ENCODE peak calls at places on chromosomes 5 and 9, in eight cellular contexts. W is HepG2, T is esophagus muscularis mucosa, M is lower leg skin, L is A549, O is transverse colon, F is H1, J is heart left ventricle. N is an unnamed sample.

GRCh38 chr5:76386360-76386759 is 16.7 kb upstream of the IQGAP2 start:
- DNase-seq in W (no peak), T (no peak), M (no peak), L (no peak), O (peak), F (no peak), J (no peak), N (no peak)

GRCh38 chr9:129910628-129911567 is 75.6 kb downstream of the USP20 start:
- DNase-seq in W (no peak), T (no peak), M (no peak), L (peak), O (no peak), F (no peak), J (no peak), N (no peak)

GRCh38 chr5:14143843-14144585 is 872 bp downstream of the TRIO start:
- DNase-seq in W (no peak), T (no peak), M (no peak), L (no peak), O (peak), F (no peak), J (peak), N (no peak)

GRCh38 chr5:61082516-61083280 is 79.6 kb downstream of the SMIM15 start:
- DNase-seq in W (no peak), T (no peak), M (no peak), L (no peak), O (no peak), F (no peak), J (no peak), N (no peak)

GRCh38 chr9:36275060-36275459 is 16.8 kb upstream of the GNE start:
- DNase-seq in W (no peak), T (no peak), M (no peak), L (no peak), O (no peak), F (no peak), J (no peak), N (no peak)

GRCh38 chr5:175872287-175873089 is 1.1 kb downstream of the CPLX2 start:
- DNase-seq in W (peak), T (no peak), M (no peak), L (peak), O (no peak), F (no peak), J (no peak), N (no peak)

GRCh38 chr5:73327908-73328455 is 120.6 kb downstream of the FOXD1 start:
- DNase-seq in W (no peak), T (no peak), M (no peak), L (no peak), O (no peak), F (no peak), J (no peak), N (no peak)

GRCh38 chr5:132073231-132074013 is at the start of gene CSF2:
- DNase-seq in W (peak), T (no peak), M (no peak), L (no peak), O (no peak), F (no peak), J (peak), N (no peak)

GRCh38 chr5:175846332-175846731 is 25.0 kb upstream of the CPLX2 start:
- DNase-seq in W (no peak), T (no peak), M (no peak), L (no peak), O (no peak), F (no peak), J (no peak), N (no peak)

GRCh38 chr9:136411358-136411757 is 900 bp downstream of the PMPCA start:
- DNase-seq in W (no peak), T (no peak), M (no peak), L (no peak), O (no peak), F (no peak), J (no peak), N (no peak)
- TF ChIP-seq POLR2A in W (no peak), T (no peak), M (no peak), L (no peak), O (no peak), F (no peak), J (no peak), N (no peak)

GRCh38 chr9:121192959-121193645 is 8.6 kb downstream of the RAB14 start:
- DNase-seq in W (no peak), T (no peak), M (no peak), L (no peak), O (no peak), F (no peak), J (no peak), N (no peak)
- H3K4me3 ChIP-seq in W (no peak), T (no peak), M (no peak), L (no peak), O (no peak), F (no peak), J (no peak), N (no peak)

GRCh38 chr5:1011741-1012315 is 3.2 kb downstream of the NKD2 start:
- DNase-seq in W (no peak), T (no peak), M (no peak), L (no peak), O (no peak), F (no peak), J (peak), N (no peak)

GRCh38 chr5:1010641-1011046 is 2.0 kb downstream of the NKD2 start:
- DNase-seq in W (no peak), T (no peak), M (no peak), L (no peak), O (no peak), F (no peak), J (peak), N (no peak)

GRCh38 chr5:1010181-1010510 is 1.5 kb downstream of the NKD2 start:
- DNase-seq in W (peak), T (no peak), M (no peak), L (peak), O (no peak), F (no peak), J (no peak), N (no peak)

GRCh38 chr5:1012316-1012841 is 3.8 kb downstream of the NKD2 start:
- DNase-seq in W (no peak), T (no peak), M (no peak), L (no peak), O (no peak), F (no peak), J (peak), N (no peak)

DNA sequence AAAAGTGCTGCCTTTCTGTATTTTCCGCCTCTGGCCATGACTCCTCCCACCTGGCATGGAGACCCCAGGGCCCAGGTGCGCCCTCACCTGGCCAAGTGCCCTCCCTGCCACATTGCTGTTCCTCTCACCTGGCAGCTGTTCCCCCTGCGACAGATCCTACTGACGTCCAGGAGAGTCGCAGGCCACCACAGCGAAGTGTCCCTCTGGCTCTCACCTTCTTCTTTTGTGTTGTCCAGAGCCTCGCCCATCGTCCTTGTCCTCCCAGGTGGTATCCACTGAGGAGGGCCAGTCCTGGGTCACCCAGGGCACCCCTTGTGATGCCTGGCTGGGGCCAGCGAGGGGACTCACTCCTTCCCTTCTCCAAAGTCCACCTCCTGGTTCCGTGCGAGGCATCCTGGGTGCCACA is 2.6 kb downstream of the NKD2 start:
- DNase-seq in W (peak), T (no peak), M (no peak), L (peak), O (peak), F (no peak), J (peak), N (no peak)
- TF ChIP-seq CTCF in W (peak), T (no peak), M (no peak), L (peak), O (peak), F (no peak), J (no peak), N (no peak)

DNA sequence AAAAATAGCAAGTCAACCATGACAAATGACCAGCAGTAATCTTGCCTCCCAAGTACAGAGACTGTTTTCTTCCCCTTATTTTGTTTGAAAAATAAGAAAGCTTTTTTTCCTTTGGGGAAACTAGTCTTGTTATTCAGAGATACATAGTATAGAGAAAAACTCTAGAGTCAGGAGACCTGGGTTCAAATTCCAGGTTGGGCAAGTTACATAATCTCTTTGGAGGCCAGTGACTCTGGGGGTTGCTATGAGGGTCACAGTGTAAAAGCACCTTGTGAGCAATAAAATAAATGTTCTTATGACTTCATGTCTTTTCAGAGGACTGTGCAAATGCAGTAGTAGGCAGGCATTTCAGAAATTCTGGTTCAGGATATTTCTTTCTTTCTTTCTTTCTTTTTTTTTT is 71.5 kb downstream of the GDNF start:
- DNase-seq in W (no peak), T (no peak), M (no peak), L (no peak), O (no peak), F (no peak), J (no peak), N (no peak)
- TF ChIP-seq POLR2A in W (no peak), T (no peak), M (no peak), L (no peak), O (no peak), F (no peak), J (no peak), N (no peak)

GRCh38 chr5:178238711-178239592 is 6.3 kb upstream of the PHYKPL start:
- DNase-seq in W (no peak), T (no peak), M (no peak), L (no peak), O (no peak), F (no peak), J (no peak), N (no peak)
- H3K4me3 ChIP-seq in W (no peak), T (no peak), M (no peak), L (no peak), O (no peak), F (no peak), J (no peak), N (no peak)

GRCh38 chr9:122379340-122379739 is 8.5 kb downstream of the PTGS1 start:
- DNase-seq in W (no peak), T (no peak), M (no peak), L (peak), O (no peak), F (no peak), J (no peak), N (no peak)
- TF ChIP-seq CTCF in W (peak), T (no peak), M (no peak), L (peak), O (peak), F (peak), J (no peak), N (no peak)

GRCh38 chr5:125177340-125177739 is 430.9 kb upstream of the ZNF608 start:
- DNase-seq in W (no peak), T (no peak), M (no peak), L (no peak), O (no peak), F (no peak), J (no peak), N (no peak)
- TF ChIP-seq POLR2A in W (no peak), T (no peak), M (no peak), L (no peak), O (no peak), F (no peak), J (no peak), N (no peak)

GRCh38 chr5:3590253-3590966 is 5.2 kb upstream of the IRX1 start:
- DNase-seq in W (no peak), T (no peak), M (no peak), L (no peak), O (no peak), F (no peak), J (no peak), N (no peak)
- H3K4me3 ChIP-seq in W (no peak), T (peak), M (no peak), L (no peak), O (no peak), F (peak), J (no peak), N (no peak)

DNA sequence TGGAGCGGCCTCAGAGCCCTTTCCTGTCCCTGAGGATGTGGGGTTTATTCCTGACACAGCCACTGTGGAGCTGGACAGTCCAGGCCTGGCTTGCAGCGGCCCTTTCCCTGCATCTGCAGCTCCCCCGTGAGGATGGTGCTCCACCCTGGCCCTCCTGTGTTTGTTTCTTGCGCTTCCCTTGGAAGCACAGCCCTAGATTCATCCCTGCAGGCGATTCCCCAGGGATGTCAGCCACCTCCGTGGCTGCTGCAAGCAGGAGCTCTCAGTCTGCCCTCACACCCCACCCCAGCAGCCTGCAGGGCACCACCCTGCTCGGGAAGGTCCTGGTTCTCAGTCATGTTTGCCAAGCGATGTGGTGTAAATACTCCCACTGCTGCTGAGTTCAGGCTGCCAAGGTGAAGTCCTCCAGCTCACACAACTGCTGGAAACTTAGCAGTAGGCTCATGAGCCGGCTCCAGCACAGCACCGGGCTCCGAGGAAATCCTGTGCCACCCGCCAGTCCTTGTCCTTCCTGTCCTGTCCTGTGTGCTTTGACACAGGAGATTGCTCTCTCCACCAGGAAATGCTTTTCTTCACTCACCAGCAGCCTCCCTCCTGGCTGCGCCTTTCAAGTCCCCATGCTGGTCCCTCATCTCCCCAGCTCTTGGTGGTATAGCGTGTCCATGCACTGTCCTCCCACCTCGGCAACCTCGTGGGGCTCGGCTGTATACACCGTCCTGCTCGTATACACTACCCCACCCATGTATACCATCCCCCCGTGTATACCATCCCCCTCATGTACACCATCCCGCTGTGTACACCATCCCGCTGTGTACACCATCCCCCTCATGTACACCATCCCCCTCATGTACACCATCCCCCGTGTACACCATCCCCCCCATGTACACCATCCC is 16.2 kb downstream of the ROPN1L start:
- DNase-seq in W (no peak), T (no peak), M (no peak), L (peak), O (no peak), F (no peak), J (no peak), N (no peak)
- TF ChIP-seq CTCF in W (peak), T (no peak), M (no peak), L (peak), O (no peak), F (no peak), J (no peak), N (no peak)

DNA sequence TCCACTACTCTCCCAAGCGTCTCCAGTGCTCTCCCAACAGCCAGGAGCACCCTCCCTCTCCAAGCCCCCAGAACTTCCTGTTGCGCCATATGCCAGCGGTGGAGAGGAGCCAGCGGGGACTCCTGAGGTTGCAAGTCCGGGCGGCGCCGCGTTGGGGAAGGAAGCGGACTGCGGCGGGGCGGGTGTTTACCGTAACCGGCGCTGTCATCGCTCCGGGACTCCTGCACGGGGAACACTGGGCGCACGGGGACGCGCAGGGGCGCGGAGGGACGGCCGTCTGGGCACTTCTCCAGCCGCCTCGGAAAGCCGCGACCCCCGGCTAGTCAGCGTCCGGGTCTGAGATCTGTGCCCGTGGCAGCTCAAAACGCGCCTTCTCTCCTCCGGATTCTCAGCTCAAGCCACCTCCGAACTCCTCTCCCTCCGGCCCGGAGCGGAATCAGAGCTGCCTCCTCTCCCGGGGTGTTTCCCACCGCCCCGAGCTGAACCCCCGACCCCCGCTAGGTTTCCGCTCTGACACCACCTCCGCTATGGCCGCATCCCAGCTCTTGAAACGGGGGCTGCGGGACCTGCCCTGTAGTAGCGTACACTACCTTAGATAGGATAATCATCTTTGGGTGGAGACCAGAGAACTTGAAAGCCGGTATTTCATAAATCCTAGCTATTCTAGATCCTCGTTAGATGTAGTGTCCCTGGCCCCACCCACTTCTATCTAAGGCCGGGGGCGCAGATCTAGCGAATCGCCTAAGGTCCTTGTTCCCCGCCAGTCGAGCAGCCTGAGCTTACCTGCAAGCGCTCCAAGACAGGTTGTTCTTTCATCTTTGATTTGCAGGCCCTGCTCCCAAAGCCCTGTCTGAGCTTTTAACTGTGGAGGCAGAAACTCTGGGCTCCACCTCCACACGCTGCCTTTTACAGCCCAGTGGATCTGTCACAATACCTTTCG is at the start of gene TRPM6:
- DNase-seq in W (peak), T (no peak), M (peak), L (peak), O (peak), F (no peak), J (peak), N (peak)
- TF ChIP-seq POLR2A in W (no peak), T (no peak), M (no peak), L (peak), O (peak), F (peak), J (no peak), N (no peak)

N was measured in esophagus squamous epithelium.